ENCODE peak calls at places on chromosome 3, in seven cellular contexts. J is GM03348; B is mesenchymal stem cell; R is activated CD4-positive, alpha-beta T cell treated with anti-CD3 and anti-CD28 coated beads, Interleukin-2, amount 50 U/mL, for 1 hour; X is stimulated activated naive CD8-positive, alpha-beta T cell treated with anti-CD3 and anti-CD28 coated beads, Interleukin-15, Interleukin-2, amounts not matched to agents 100 U/mL and 50 U/mL, for 24 hours; L is DMS79 treated with DMSO at 0.1 percent for 48 hours; G is psoas muscle. A is an unnamed sample.

GRCh38 chr3:188296761-188297689 is 143.1 kb downstream of the LPP start:
- DNase-seq in G (no peak), B (peak), J (peak), R (no peak), X (no peak), L (no peak), A (no peak)

GRCh38 chr3:69494091-69494659 is 108.3 kb upstream of the FRMD4B start:
- DNase-seq in G (no peak), J (no peak), L (no peak), X (no peak), R (no peak), B (no peak), A (no peak)

GRCh38 chr3:57446318-57446841 is 97.8 kb downstream of the DNAH12 start:
- DNase-seq in R (no peak), J (peak), X (no peak), B (no peak), L (no peak), G (no peak), A (no peak)

GRCh38 chr3:52109556-52110380 is 44.5 kb downstream of the POC1A start:
- DNase-seq in G (peak), R (no peak), B (peak), J (no peak), X (no peak), L (no peak), A (no peak)

GRCh38 chr3:5195605-5196004 is 8.1 kb downstream of the EDEM1 start:
- DNase-seq in B (peak), J (no peak), G (no peak), X (peak), L (no peak), R (no peak), A (no peak)

GRCh38 chr3:30271781-30272180 is 334.6 kb upstream of the TGFBR2 start:
- DNase-seq in X (no peak), L (no peak), R (no peak), B (no peak), J (no peak), G (no peak), A (no peak)

GRCh38 chr3:152349397-152349796 is 80.7 kb downstream of the MBNL1 start:
- DNase-seq in X (no peak), G (no peak), L (no peak), R (no peak), J (peak), B (no peak), A (no peak)

GRCh38 chr3:41742127-41742526 is 219.8 kb downstream of the ULK4 start:
- DNase-seq in L (no peak), X (no peak), G (no peak), R (no peak), J (no peak), B (no peak), A (no peak)

GRCh38 chr3:31029756-31030155 is 135.3 kb upstream of the GADL1 start:
- DNase-seq in B (no peak), J (no peak), R (no peak), G (no peak), L (no peak), X (no peak), A (no peak)

GRCh38 chr3:139388961-139389551 is 391 bp downstream of the COPB2 start:
- DNase-seq in L (peak), G (no peak), R (peak), J (peak), X (peak), B (peak), A (no peak)

GRCh38 chr3:14508966-14509795 is 31.0 kb downstream of the GRIP2 start:
- DNase-seq in B (peak), X (peak), L (no peak), J (peak), G (peak), R (peak), A (peak)

GRCh38 chr3:18446067-18446793 is 21.1 kb upstream of the SATB1 start:
- DNase-seq in X (no peak), G (no peak), J (no peak), L (no peak), B (no peak), R (no peak), A (peak)

GRCh38 chr3:99503350-99503749 is 135.0 kb upstream of the COL8A1 start:
- DNase-seq in R (no peak), B (peak), G (peak), L (no peak), J (peak), X (no peak), A (no peak)

GRCh38 chr3:186593862-186594261 is 19.0 kb upstream of the AHSG start:
- DNase-seq in R (no peak), X (no peak), B (no peak), L (no peak), G (no peak), J (no peak), A (no peak)

GRCh38 chr3:48122504-48122903 is 65.7 kb downstream of the CDC25A start:
- DNase-seq in G (no peak), B (no peak), L (no peak), X (no peak), R (no peak), J (no peak), A (no peak)

GRCh38 chr3:194395767-194396527 is 3.1 kb downstream of the GP5 start:
- DNase-seq in L (peak), X (peak), B (peak), G (no peak), J (peak), R (peak), A (peak)